ENCODE peak calls at places on chromosomes 6 and 20, in ten cellular contexts. W is mucosa of descending colon; P is lung; R is IMR-90; D is colonic mucosa; S is HepG2; H is lower lobe of right lung; G is CD4-positive, CD25-positive, alpha-beta regulatory T cell; L is neural progenitor cell; A is naive thymus-derived CD4-positive, alpha-beta T cell. Z is an unnamed sample. For H3K36me3, H3K4me1 and H3K9me3, the result is how much of the 10 kb centered on the place peaks cover.

GRCh38 chr20:19995220-19995863 is 21.8 kb upstream of the NAA20 start:
- DNase-seq in R (peak), H (no peak), W (no peak), L (peak), A (no peak), G (peak), P (no peak), S (peak), D (no peak), Z (peak)

GRCh38 chr20:31551581-31552081 is 37.4 kb downstream of the HM13 start:
- DNase-seq in P (no peak), S (no peak), H (peak), R (no peak), W (peak), A (no peak), L (no peak), G (no peak), D (no peak), Z (no peak)

GRCh38 chr20:63658749-63659187 is 656 bp downstream of the RTEL1 start:
- DNase-seq in S (no peak), L (no peak), W (peak), A (no peak), R (peak), D (no peak), H (peak), G (no peak), P (no peak), Z (no peak)

GRCh38 chr6:121881974-121882667 is 446.7 kb downstream of the GJA1 start:
- DNase-seq in P (no peak), R (peak), G (no peak), W (no peak), A (no peak), D (no peak), H (no peak), S (no peak), L (no peak), Z (peak)

GRCh38 chr6:25035451-25036435 is 100.0 kb upstream of the RIPOR2 start:
- DNase-seq in R (no peak), G (no peak), D (no peak), H (no peak), W (no peak), L (no peak), A (no peak), S (no peak), P (no peak), Z (no peak)

GRCh38 chr6:135244805-135245204 is 63.7 kb downstream of the MYB start:
- DNase-seq in D (no peak), S (no peak), P (no peak), R (no peak), W (no peak), L (no peak), A (no peak), H (no peak), G (no peak), Z (no peak)

GRCh38 chr6:28816909-28817807 is 106.6 kb downstream of the TRIM27 start:
- DNase-seq in L (peak), P (no peak), D (peak), H (no peak), G (no peak), S (peak), W (no peak), R (peak), A (no peak), Z (peak)

GRCh38 chr20:58969439-58969838 is 11.6 kb upstream of the NELFCD start:
- DNase-seq in H (no peak), L (no peak), S (no peak), A (no peak), R (no peak), P (no peak), G (no peak), W (no peak), D (no peak), Z (no peak)

GRCh38 chr6:169853196-169854082 is 102.0 kb downstream of the ERMARD start:
- DNase-seq in P (peak), G (no peak), S (no peak), W (no peak), D (peak), R (no peak), H (no peak), L (no peak), A (no peak), Z (no peak)

GRCh38 chr6:33632603-33633039 is 11.5 kb downstream of the ITPR3 start:
- DNase-seq in L (peak), S (peak), A (peak), R (no peak), W (peak), G (peak), D (peak), P (peak), H (peak), Z (no peak)

GRCh38 chr6:114712129-114712662 is 369.4 kb upstream of the HS3ST5 start:
- DNase-seq in L (no peak), A (no peak), P (no peak), D (no peak), G (no peak), S (no peak), W (no peak), H (no peak), R (no peak), Z (no peak)

GRCh38 chr6:170444811-170445211 is 108.3 kb downstream of the PSMB1 start:
- DNase-seq in D (no peak), S (no peak), L (no peak), H (no peak), R (no peak), P (no peak), G (no peak), A (no peak), W (no peak), Z (no peak)

GRCh38 chr20:6075428-6076219 is 21.8 kb upstream of the LRRN4 start:
- DNase-seq in S (no peak), L (no peak), A (no peak), R (no peak), H (no peak), D (no peak), P (no peak), G (no peak), W (no peak), Z (no peak)

GRCh38 chr6:151661928-151662327 is 145.6 kb upstream of the ESR1 start:
- DNase-seq in R (no peak), S (no peak), G (no peak), D (no peak), H (no peak), P (no peak), A (no peak), L (peak), W (no peak), Z (no peak)

GRCh38 chr20:58888521-58889333 is 36.2 kb downstream of the GNAS start:
- DNase-seq in H (peak), D (peak), W (peak), P (peak), G (peak), R (peak), S (peak), A (peak), L (peak), Z (peak)

GRCh38 chr20:9966966-9967365 is 67.8 kb upstream of the ANKEF1 start:
- DNase-seq in P (no peak), S (peak), W (no peak), R (no peak), L (peak), D (no peak), G (no peak), A (no peak), H (no peak), Z (no peak)

GRCh38 chr6:31792741-31793140 is 2.8 kb downstream of the VARS1 start:
- DNase-seq in G (no peak), L (no peak), H (no peak), S (no peak), A (no peak), D (no peak), R (peak), W (no peak), P (no peak), Z (no peak)

GRCh38 chr20:10463622-10464021 is 28.5 kb downstream of the SLX4IP start:
- DNase-seq in L (no peak), G (no peak), D (no peak), W (no peak), S (peak), H (no peak), A (no peak), R (no peak), P (no peak), Z (no peak)

GRCh38 chr6:36314221-36315014 is 22.3 kb downstream of the BNIP5 start:
- DNase-seq in H (no peak), S (no peak), L (no peak), D (no peak), G (no peak), R (no peak), P (no peak), A (no peak), W (no peak), Z (no peak)

GRCh38 chr6:27144740-27145079 is 102.8 kb upstream of the PRSS16 start:
- DNase-seq in R (no peak), P (no peak), G (no peak), S (no peak), W (no peak), D (no peak), L (peak), H (no peak), A (no peak), Z (peak)

GRCh38 chr6:61867635-61868034 is 418.4 kb downstream of the KHDRBS2 start:
- DNase-seq in A (no peak), R (no peak), G (no peak), W (peak), L (no peak), S (no peak), P (no peak), H (no peak), D (no peak), Z (no peak)

GRCh38 chr6:41074692-41075436 is 2.1 kb downstream of the NFYA start:
- DNase-seq in H (no peak), A (no peak), D (no peak), L (no peak), W (no peak), S (peak), G (no peak), R (peak), P (no peak), Z (no peak)

GRCh38 chr6:135921176-135921575 is 69.7 kb downstream of the PDE7B start:
- DNase-seq in L (no peak), S (no peak), W (no peak), A (no peak), H (no peak), R (peak), D (no peak), P (no peak), G (no peak), Z (no peak)

GRCh38 chr6:69735029-69735428 is 61.8 kb downstream of the LMBRD1 start:
- DNase-seq in D (no peak), H (no peak), L (no peak), A (no peak), W (no peak), S (no peak), R (no peak), P (no peak), G (no peak), Z (no peak)

GRCh38 chr6:87664943-87665342 is 37.1 kb downstream of the AKIRIN2 start:
- DNase-seq in R (no peak), S (no peak), L (no peak), P (no peak), H (no peak), W (no peak), D (no peak), A (no peak), G (no peak), Z (no peak)

GRCh38 chr6:169858293-169858934 is 107.0 kb downstream of the ERMARD start:
- DNase-seq in D (peak), S (no peak), P (peak), W (no peak), G (no peak), A (no peak), L (no peak), H (no peak), R (no peak), Z (peak)

GRCh38 chr20:20546402-20546801 is 166.0 kb downstream of the RALGAPA2 start:
- DNase-seq in A (no peak), P (no peak), D (no peak), W (no peak), G (no peak), S (no peak), R (no peak), L (no peak), H (no peak), Z (no peak)

GRCh38 chr6:113148576-113148975 is 708.6 kb upstream of the MARCKS start:
- DNase-seq in W (no peak), L (no peak), D (no peak), A (no peak), S (no peak), H (no peak), P (no peak), R (peak), G (no peak), Z (no peak)

GRCh38 chr20:41178495-41178894 is 41.2 kb downstream of the PLCG1 start:
- DNase-seq in P (no peak), R (no peak), D (no peak), A (no peak), H (no peak), S (no peak), G (no peak), L (no peak), W (no peak), Z (no peak)

GRCh38 chr20:41175727-41176330 is 38.5 kb downstream of the PLCG1 start:
- DNase-seq in H (no peak), P (no peak), R (no peak), S (no peak), W (no peak), L (no peak), D (no peak), G (no peak), A (no peak), Z (no peak)

GRCh38 chr20:41175201-41175651 is 37.9 kb downstream of the PLCG1 start:
- DNase-seq in D (no peak), L (no peak), P (peak), G (no peak), S (no peak), H (no peak), A (no peak), R (no peak), W (no peak), Z (peak)

GRCh38 chr20:41177636-41178035 is 40.3 kb downstream of the PLCG1 start:
- DNase-seq in G (no peak), W (no peak), S (no peak), R (peak), D (no peak), H (no peak), P (peak), A (no peak), L (no peak), Z (peak)

DNA sequence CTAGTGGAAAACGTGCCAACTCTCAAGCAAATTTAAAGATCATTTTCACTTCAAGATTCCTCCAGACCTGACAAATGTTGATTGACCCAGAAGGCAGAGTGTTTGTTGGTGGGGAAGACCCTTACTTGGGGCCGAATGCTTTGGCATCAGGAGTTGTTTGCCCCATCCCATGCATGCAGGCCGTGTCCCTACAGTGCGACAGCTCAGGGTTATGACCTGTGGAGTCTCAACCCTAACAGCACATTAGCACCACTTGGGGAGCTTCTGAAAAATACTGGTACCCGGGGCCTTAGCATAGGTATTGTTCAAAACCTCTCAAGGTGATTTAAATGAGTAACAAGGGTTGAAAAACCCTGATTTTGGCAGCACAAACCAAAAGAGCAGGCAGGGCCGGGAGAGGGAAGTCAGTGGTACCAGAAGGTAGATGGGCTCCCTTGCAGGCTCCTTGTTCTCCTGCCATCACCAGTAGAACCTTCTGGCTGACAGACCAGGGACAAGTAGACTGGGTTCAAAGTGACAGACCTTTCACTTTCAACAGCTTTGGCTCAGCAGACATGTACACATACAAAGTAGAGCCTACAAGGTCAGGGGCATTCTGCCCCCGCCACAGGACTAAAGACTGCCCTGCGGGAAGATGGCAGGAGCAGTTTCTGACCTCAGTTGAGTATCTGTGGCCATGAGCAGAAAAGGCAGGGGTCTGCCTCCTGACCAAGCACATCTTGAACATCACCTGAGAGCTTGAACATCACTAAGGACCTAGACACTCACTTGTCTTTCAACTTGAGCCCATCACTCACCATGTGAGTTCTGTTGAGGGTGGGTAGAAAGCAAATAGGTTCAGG is 39.6 kb downstream of the PLCG1 start:
- DNase-seq in S (no peak), H (no peak), G (no peak), A (no peak), D (no peak), R (no peak), P (peak), L (no peak), W (no peak), Z (no peak)
- H3K36me3 ChIP-seq in S (under half), H (half or more), G (half or more), A (under half), D (under half), R (under half), P (under half), L (under half), W (under half), Z (half or more)

GRCh38 chr20:23639490-23639958 is 1.8 kb upstream of the CST3 start:
- DNase-seq in W (peak), P (no peak), S (no peak), G (no peak), A (no peak), L (no peak), R (no peak), H (no peak), D (peak), Z (no peak)

GRCh38 chr20:23638309-23638708 is 554 bp upstream of the CST3 start:
- DNase-seq in A (no peak), L (no peak), R (no peak), W (no peak), P (no peak), H (no peak), G (no peak), D (no peak), S (no peak), Z (no peak)

GRCh38 chr20:23636908-23637281 is 860 bp downstream of the CST3 start:
- DNase-seq in S (no peak), G (no peak), L (no peak), W (no peak), D (no peak), R (no peak), A (no peak), H (no peak), P (no peak), Z (no peak)

GRCh38 chr20:23636182-23636907 is 1.4 kb downstream of the CST3 start:
- DNase-seq in L (no peak), D (no peak), W (no peak), G (no peak), H (no peak), S (no peak), R (no peak), P (no peak), A (no peak), Z (no peak)

DNA sequence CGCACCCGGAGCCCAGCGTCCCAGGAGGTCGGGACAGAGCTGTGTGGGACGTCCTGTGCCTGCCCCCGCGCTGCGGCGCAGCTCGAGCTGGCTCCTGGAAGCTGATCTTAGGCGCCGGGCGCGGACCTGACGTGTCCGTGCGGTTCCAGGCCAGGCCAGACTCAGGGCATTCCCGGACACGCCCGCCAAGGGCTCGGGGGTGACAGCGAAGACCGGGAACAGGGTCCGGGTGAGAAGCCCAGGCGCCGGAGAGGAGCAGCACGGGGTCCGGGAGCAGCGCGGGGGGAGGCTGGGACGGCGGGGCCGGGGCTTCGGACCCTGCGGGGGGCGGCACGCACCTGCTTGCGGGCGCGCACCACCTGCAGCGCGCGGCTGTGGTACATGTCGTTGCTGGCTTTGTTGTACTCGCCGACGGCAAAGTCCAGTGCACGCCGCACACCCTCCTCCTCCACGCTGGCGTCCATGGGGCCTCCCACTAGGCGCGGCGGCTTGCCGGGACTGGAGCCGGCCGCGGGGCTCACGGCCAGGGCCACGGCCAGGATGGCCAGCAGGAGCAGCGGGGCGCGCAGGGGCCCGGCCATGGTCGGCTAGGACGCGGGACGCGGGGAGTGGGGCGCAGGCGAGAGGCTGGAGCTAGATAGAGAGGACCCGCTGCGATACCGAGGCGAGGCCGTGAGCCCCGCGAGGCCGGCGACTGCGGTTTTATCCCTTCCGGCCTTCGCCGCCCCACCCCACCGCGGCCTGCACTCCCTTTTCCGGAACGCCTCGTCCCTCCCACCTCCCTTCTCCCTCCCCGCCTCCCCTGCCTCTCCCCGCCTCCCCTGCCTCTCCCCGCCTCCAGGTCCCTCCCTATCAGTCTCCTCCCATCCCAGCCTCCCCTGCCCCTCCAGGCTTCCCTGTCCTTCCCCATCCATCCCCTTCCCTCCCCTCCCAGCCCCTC is at the start of gene CST3:
- DNase-seq in S (peak), A (no peak), G (no peak), H (peak), P (peak), L (peak), W (peak), D (peak), R (peak), Z (peak)
- H3K4me1 ChIP-seq in S (half or more), A (under half), G (under half), H (under half), P (under half), L (under half), W (under half), D (under half), R (under half), Z (under half)

DNA sequence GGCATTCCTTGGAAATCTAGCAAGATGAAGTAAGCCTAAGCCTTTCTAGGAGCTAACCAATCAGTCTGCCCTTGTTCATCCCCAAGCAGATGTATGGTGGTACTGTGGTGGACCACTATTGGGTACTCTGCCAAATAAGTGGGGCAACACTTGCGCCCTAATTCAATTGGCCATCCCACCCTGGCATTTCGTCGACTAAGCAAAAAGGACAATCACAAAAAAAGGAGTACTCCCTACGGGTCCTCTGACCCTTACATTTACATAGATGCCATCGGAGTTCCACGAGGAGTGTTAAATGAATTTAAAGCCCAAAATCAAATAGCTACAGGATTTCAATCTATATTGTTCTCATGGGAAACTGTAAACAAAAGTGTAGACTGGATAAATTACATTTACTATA is 19.5 kb downstream of the CHD6 start:
- DNase-seq in W (no peak), D (no peak), R (no peak), P (no peak), A (no peak), H (no peak), G (no peak), S (no peak), L (no peak), Z (no peak)
- H3K9me3 ChIP-seq in W (half or more), D (under half), R (under half), P (under half), A (under half), H (half or more), G (half or more), S (half or more), L (under half), Z (under half)

DNA sequence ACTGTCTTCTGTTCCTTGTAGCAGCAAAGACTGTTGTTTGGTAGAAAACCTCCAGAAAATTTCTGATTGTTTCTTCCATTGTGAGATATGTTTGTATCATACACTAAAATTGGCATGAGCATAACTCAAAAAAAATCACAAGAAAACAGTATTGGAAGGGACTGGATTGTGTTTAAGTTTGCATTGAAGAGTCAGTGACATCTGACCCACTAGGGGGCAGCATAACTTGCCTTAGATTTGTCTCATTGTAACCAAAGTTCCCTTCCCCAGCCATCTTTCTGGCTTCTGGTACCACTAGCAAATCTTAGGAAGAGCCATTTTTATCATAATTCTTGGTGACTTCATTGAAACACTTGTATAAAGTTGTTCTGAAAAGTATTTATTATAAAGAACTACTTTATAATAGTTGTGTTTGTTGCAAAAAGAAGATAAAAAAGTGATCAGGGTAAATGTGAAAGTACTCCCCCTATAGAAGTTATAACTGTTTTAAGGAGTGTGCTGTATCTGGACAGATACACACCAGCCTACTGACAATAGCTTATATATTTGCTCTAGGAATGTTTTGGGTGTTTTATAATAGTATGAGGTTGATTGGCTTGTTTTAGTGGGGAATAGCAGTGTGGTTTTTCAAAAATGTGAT is 7.7 kb downstream of the CSTF1 start:
- DNase-seq in A (peak), D (peak), R (peak), G (peak), H (no peak), L (peak), S (peak), W (no peak), P (peak), Z (no peak)
- H3K36me3 ChIP-seq in A (under half), D (under half), R (half or more), G (half or more), H (half or more), L (half or more), S (half or more), W (under half), P (under half), Z (half or more)

Z was measured in SJSA1.